ENCODE peak calls at places on chromosome 20, in eight cellular contexts. B is B cell, H is Peyer's patch, A is PC-3, I is epithelial cell of esophagus, V is psoas muscle, Y is MM.1S, Q is SK-N-SH. R is an unnamed sample.

GRCh38 chr20:4730782-4731181 is 9.1 kb downstream of the PRND start:
- DNase-seq in B (no peak), H (no peak), A (no peak), I (peak), V (no peak), Y (no peak), Q (no peak), R (no peak)

GRCh38 chr20:44021186-44021585 is 106.5 kb downstream of the TOX2 start:
- DNase-seq in B (no peak), H (no peak), A (no peak), I (no peak), V (no peak), Y (no peak), Q (no peak), R (no peak)

GRCh38 chr20:58711266-58712051 is 18.9 kb downstream of the NPEPL1 start:
- DNase-seq in B (no peak), H (peak), A (no peak), I (no peak), V (no peak), Y (no peak), Q (peak), R (peak)

GRCh38 chr20:43789593-43789992 is 62.8 kb upstream of the GTSF1L start:
- DNase-seq in B (no peak), H (no peak), A (no peak), I (no peak), V (no peak), Y (peak), Q (no peak), R (no peak)

GRCh38 chr20:44067650-44068081 is 119.3 kb downstream of the JPH2 start:
- DNase-seq in B (no peak), H (no peak), A (no peak), I (no peak), V (no peak), Y (no peak), Q (no peak), R (no peak)

GRCh38 chr20:41029150-41029872 is 689 bp downstream of the TOP1 start:
- DNase-seq in B (peak), H (peak), A (no peak), I (no peak), V (peak), Y (no peak), Q (peak), R (no peak)

GRCh38 chr20:53208110-53208908 is 236.2 kb downstream of the TSHZ2 start:
- DNase-seq in B (no peak), H (no peak), A (no peak), I (no peak), V (no peak), Y (no peak), Q (peak), R (no peak)

GRCh38 chr20:31278178-31278577 is 20.7 kb downstream of the DEFB115 start:
- DNase-seq in B (no peak), H (no peak), A (no peak), I (no peak), V (no peak), Y (no peak), Q (no peak), R (no peak)

GRCh38 chr20:46308258-46309157 is at the start of gene CDH22:
- DNase-seq in B (peak), H (no peak), A (peak), I (peak), V (peak), Y (no peak), Q (peak), R (no peak)

GRCh38 chr20:23658989-23659609 is 21.3 kb upstream of the CST3 start:
- DNase-seq in B (no peak), H (no peak), A (no peak), I (no peak), V (no peak), Y (no peak), Q (no peak), R (no peak)

GRCh38 chr20:1946442-1946761 is 47.5 kb downstream of the PDYN start:
- DNase-seq in B (no peak), H (no peak), A (no peak), I (no peak), V (no peak), Y (no peak), Q (no peak), R (no peak)

GRCh38 chr20:40494238-40494637 is 194.8 kb downstream of the MAFB start:
- DNase-seq in B (no peak), H (no peak), A (no peak), I (peak), V (no peak), Y (no peak), Q (no peak), R (no peak)

DNA sequence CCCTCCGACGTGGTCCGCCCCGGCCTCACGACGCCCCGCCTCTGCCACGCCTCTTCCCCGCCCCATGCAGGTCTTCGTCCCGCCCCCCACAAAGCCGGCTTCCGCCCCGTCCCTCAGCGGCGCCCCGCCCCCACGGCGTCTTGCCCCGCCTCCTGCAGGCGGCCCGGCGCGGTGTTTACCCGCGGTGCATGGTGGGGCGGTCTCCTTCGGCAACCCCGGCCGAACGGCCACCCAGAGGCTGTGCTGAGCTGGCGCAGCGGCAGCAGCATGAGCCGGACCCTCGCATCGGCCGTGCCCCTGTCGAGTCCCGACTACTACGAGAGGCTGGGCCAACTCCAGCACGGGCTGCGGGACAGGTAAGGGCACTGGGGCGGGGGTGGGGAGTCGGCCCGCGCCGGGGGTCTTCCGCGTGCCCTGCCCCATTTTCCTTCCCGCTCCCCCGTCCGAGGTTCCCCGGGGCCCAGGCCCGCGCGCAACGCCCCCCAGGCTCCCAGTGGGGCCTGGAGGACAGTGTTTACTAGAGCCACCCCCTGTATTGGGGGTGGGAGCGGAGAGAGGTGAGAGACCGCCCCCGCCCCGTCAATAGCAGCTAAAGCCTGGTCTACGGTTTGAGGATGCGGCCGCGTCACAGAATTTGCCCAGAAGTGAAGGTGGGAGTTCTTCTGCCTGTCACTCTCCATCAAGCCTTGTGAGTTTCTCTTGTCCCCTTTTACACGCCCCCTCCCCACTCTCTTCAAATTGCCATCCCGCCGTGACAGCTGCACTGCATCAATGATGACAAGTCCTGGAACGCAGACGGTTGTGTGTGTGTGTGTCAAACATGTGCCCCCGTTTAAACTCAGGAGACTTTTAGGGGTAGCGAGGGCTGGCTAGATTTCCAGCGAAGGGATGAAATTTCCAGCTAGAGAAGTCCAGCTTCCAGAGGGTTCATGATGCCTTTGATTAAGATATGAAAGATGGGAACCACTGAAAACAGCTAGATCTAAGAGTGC is at the start of gene KIZ:
- DNase-seq in B (peak), H (peak), A (peak), I (peak), V (peak), Y (peak), Q (peak), R (peak)
- TF ChIP-seq CTCF in B (peak), H (peak), A (no peak), I (peak), V (peak), Y (peak), Q (peak), R (peak)

GRCh38 chr20:8953300-8953699 is 115.6 kb upstream of the PLCB4 start:
- DNase-seq in B (no peak), H (no peak), A (no peak), I (no peak), V (no peak), Y (no peak), Q (no peak), R (no peak)
- TF ChIP-seq CTCF in B (no peak), H (no peak), A (peak), I (no peak), V (no peak), Y (no peak), Q (peak), R (no peak)

DNA sequence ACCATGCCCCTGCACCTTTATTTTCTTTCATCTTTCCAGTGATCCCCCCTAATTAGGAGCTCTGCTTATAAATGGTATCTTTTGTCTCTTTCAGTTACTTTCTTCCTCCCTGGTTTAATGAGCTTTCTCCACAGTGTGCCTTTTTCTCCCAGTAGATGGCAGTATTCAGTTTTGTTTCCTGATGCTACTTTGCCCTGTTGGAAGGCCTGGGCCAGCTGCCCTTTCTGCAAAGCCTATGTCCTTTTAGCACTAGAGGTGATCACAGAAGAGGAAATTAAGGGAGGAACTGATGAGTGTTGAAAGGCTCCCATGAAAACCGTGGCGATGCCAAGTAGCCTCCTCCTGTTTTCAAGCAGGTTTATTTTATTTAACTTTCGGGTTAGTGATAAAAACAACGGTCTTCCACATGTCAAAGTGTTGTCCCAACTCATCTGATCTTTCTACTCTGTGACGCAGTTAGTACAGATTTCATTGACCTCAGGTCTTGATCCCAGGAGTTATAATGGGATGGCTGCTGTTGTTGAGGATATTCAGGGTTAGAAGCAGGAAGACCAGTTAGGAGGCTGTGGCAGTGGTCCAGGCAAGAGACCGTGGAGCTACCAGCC is 184.2 kb upstream of the BMP2 start:
- DNase-seq in B (no peak), H (no peak), A (peak), I (peak), V (peak), Y (peak), Q (peak), R (no peak)
- TF ChIP-seq CTCF in B (peak), H (no peak), A (peak), I (peak), V (peak), Y (peak), Q (peak), R (peak)

GRCh38 chr20:60244373-60245146 is 286.3 kb downstream of the CDH26 start:
- DNase-seq in B (no peak), H (no peak), A (no peak), I (no peak), V (no peak), Y (no peak), Q (no peak), R (no peak)
- TF ChIP-seq CTCF in B (no peak), H (no peak), A (no peak), I (no peak), V (no peak), Y (no peak), Q (no peak), R (no peak)

GRCh38 chr20:35092524-35093244 is at the start of gene TRPC4AP:
- DNase-seq in B (peak), H (peak), A (peak), I (peak), V (peak), Y (peak), Q (peak), R (peak)
- TF ChIP-seq CTCF in B (peak), H (peak), A (peak), I (peak), V (peak), Y (peak), Q (peak), R (peak)

GRCh38 chr20:558117-558516 is 14.5 kb upstream of the CSNK2A1 start:
- DNase-seq in B (no peak), H (no peak), A (peak), I (no peak), V (no peak), Y (no peak), Q (no peak), R (no peak)

GRCh38 chr20:561437-562231 is 18.0 kb upstream of the CSNK2A1 start:
- DNase-seq in B (peak), H (peak), A (peak), I (peak), V (peak), Y (peak), Q (peak), R (no peak)

GRCh38 chr20:564195-564594 is 20.6 kb upstream of the CSNK2A1 start:
- DNase-seq in B (no peak), H (no peak), A (no peak), I (no peak), V (no peak), Y (no peak), Q (no peak), R (no peak)

GRCh38 chr20:562232-562897 is 18.8 kb upstream of the CSNK2A1 start:
- DNase-seq in B (no peak), H (no peak), A (no peak), I (no peak), V (no peak), Y (no peak), Q (no peak), R (no peak)

DNA sequence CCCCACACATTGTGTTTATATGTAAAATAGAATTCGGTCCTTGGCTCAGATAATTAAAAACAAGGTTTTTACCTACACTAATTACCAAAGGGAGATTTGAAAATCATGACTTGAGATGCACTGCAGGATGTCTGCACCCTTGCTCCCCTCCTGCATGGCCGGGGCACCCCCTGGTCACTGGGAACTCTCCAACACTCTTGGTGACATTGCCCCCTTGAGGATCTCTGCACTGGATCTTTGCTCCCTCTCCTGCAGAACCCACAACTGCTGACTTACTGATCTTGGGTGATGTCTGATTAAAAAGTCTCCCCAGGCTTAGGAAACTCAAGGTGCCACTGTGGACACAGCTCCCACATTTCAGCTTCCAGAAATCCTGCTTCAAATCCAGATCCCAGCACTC is 17.1 kb upstream of the CSNK2A1 start:
- DNase-seq in B (no peak), H (no peak), A (no peak), I (no peak), V (no peak), Y (no peak), Q (no peak), R (no peak)
- TF ChIP-seq CTCF in B (no peak), H (no peak), A (peak), I (no peak), V (no peak), Y (no peak), Q (no peak), R (peak)

GRCh38 chr20:50642288-50642803 is 49.0 kb downstream of the RIPOR3 start:
- DNase-seq in B (no peak), H (no peak), A (peak), I (no peak), V (no peak), Y (no peak), Q (no peak), R (no peak)

GRCh38 chr20:50648651-50649050 is 42.7 kb downstream of the RIPOR3 start:
- DNase-seq in B (no peak), H (no peak), A (no peak), I (no peak), V (no peak), Y (no peak), Q (no peak), R (no peak)

GRCh38 chr20:50646483-50646996 is 44.8 kb downstream of the RIPOR3 start:
- DNase-seq in B (no peak), H (no peak), A (peak), I (peak), V (no peak), Y (no peak), Q (no peak), R (no peak)

GRCh38 chr20:50649587-50649986 is 41.8 kb downstream of the RIPOR3 start:
- DNase-seq in B (no peak), H (no peak), A (no peak), I (no peak), V (peak), Y (no peak), Q (peak), R (no peak)

GRCh38 chr20:50645253-50646068 is 45.9 kb downstream of the RIPOR3 start:
- DNase-seq in B (no peak), H (peak), A (peak), I (peak), V (peak), Y (no peak), Q (no peak), R (no peak)
- TF ChIP-seq CTCF in B (no peak), H (no peak), A (no peak), I (no peak), V (no peak), Y (no peak), Q (no peak), R (no peak)

R was measured in chondrocyte.